ENCODE peak calls at places on chromosomes 12 and 14, in six cellular contexts. O, I, L, E, V and T are unnamed samples.

GRCh38 chr14:56224691-56225681 is 106.8 kb downstream of the PELI2 start:
- DNase-seq in O (no peak), I (no peak), L (no peak), E (no peak), V (no peak), T (peak)

GRCh38 chr14:99554757-99555531 is 49.1 kb downstream of the CCDC85C start:
- DNase-seq in O (no peak), I (no peak), L (no peak), E (no peak), V (no peak), T (peak)

GRCh38 chr12:15808250-15808971 is 19.2 kb upstream of the EPS8 start:
- DNase-seq in O (no peak), I (no peak), L (no peak), E (no peak), V (no peak), T (no peak)

GRCh38 chr14:24710403-24711063 is 76.5 kb upstream of the GZMB start:
- DNase-seq in O (peak), I (peak), L (peak), E (peak), V (peak), T (peak)

GRCh38 chr14:103050935-103051334 is 6.4 kb downstream of the CDC42BPB start:
- DNase-seq in O (no peak), I (no peak), L (no peak), E (no peak), V (no peak), T (no peak)

GRCh38 chr12:19190292-19191031 is 60.9 kb downstream of the PLEKHA5 start:
- DNase-seq in O (no peak), I (peak), L (no peak), E (peak), V (no peak), T (no peak)

GRCh38 chr12:14849664-14850063 is 6.3 kb upstream of the ART4 start:
- DNase-seq in O (no peak), I (peak), L (no peak), E (peak), V (no peak), T (no peak)

GRCh38 chr12:105960319-105961076 is 178.3 kb downstream of the NUAK1 start:
- DNase-seq in O (no peak), I (no peak), L (peak), E (peak), V (no peak), T (peak)

GRCh38 chr14:76267322-76268012 is 108.5 kb upstream of the ESRRB start:
- DNase-seq in O (no peak), I (peak), L (no peak), E (peak), V (no peak), T (peak)

GRCh38 chr14:31122921-31123320 is 84.7 kb downstream of the HECTD1 start:
- DNase-seq in O (no peak), I (no peak), L (no peak), E (no peak), V (no peak), T (no peak)

GRCh38 chr14:60051690-60052324 is 39.9 kb upstream of the PCNX4 start:
- DNase-seq in O (no peak), I (peak), L (no peak), E (peak), V (no peak), T (peak)

GRCh38 chr14:82359201-82359600 is 825.5 kb upstream of the SEL1L start:
- DNase-seq in O (no peak), I (no peak), L (no peak), E (no peak), V (no peak), T (no peak)

GRCh38 chr14:105420976-105421674 is 1.5 kb downstream of the MTA1 start:
- DNase-seq in O (no peak), I (no peak), L (no peak), E (no peak), V (no peak), T (no peak)

GRCh38 chr14:103014466-103015319 is 42.7 kb downstream of the CDC42BPB start:
- DNase-seq in O (no peak), I (peak), L (no peak), E (peak), V (no peak), T (no peak)

GRCh38 chr12:95003921-95004272 is 400 bp upstream of the NDUFA12 start:
- DNase-seq in O (no peak), I (no peak), L (no peak), E (no peak), V (no peak), T (no peak)

GRCh38 chr12:88493651-88494050 is 86.6 kb downstream of the KITLG start:
- DNase-seq in O (no peak), I (peak), L (no peak), E (peak), V (no peak), T (no peak)

GRCh38 chr12:28550757-28551381 is 360.6 kb downstream of the CCDC91 start:
- DNase-seq in O (no peak), I (peak), L (peak), E (peak), V (no peak), T (no peak)

GRCh38 chr12:76299536-76300296 is 48.5 kb downstream of the BBS10 start:
- DNase-seq in O (no peak), I (no peak), L (no peak), E (no peak), V (no peak), T (peak)

GRCh38 chr12:116533343-116534248 is 25.6 kb upstream of the MAP1LC3B2 start:
- DNase-seq in O (peak), I (peak), L (no peak), E (peak), V (peak), T (peak)

GRCh38 chr12:7130791-7131501 is 775 bp downstream of the CLSTN3 start:
- DNase-seq in O (peak), I (no peak), L (no peak), E (peak), V (peak), T (peak)

GRCh38 chr14:92254786-92255185 is 68.2 kb upstream of the SLC24A4 start:
- DNase-seq in O (no peak), I (peak), L (no peak), E (peak), V (no peak), T (peak)

GRCh38 chr14:104675447-104675846 is 14.0 kb upstream of the INF2 start:
- DNase-seq in O (no peak), I (no peak), L (no peak), E (no peak), V (no peak), T (no peak)

GRCh38 chr12:26028953-26029740 is 70.7 kb downstream of the RASSF8 start:
- DNase-seq in O (no peak), I (peak), L (no peak), E (peak), V (peak), T (peak)

GRCh38 chr12:25806271-25806670 is 152.2 kb upstream of the RASSF8 start:
- DNase-seq in O (no peak), I (peak), L (no peak), E (peak), V (no peak), T (no peak)

GRCh38 chr14:69901113-69901951 is 22.1 kb downstream of the SMOC1 start:
- DNase-seq in O (no peak), I (peak), L (no peak), E (no peak), V (no peak), T (no peak)

GRCh38 chr14:105888784-105889665 is 362.6 kb downstream of the TMEM121 start:
- DNase-seq in O (no peak), I (no peak), L (no peak), E (no peak), V (no peak), T (no peak)

GRCh38 chr12:112466011-112466422 is 47.3 kb downstream of the PTPN11 start:
- DNase-seq in O (no peak), I (no peak), L (peak), E (no peak), V (no peak), T (no peak)

GRCh38 chr12:116423053-116423452 is 136.1 kb upstream of the MAP1LC3B2 start:
- DNase-seq in O (no peak), I (peak), L (no peak), E (peak), V (no peak), T (peak)

GRCh38 chr14:92737619-92738188 is 10.7 kb downstream of the LGMN start:
- DNase-seq in O (no peak), I (no peak), L (no peak), E (no peak), V (no peak), T (no peak)

GRCh38 chr12:104742551-104742961 is 215.5 kb downstream of the SLC41A2 start:
- DNase-seq in O (no peak), I (no peak), L (no peak), E (no peak), V (no peak), T (no peak)

DNA sequence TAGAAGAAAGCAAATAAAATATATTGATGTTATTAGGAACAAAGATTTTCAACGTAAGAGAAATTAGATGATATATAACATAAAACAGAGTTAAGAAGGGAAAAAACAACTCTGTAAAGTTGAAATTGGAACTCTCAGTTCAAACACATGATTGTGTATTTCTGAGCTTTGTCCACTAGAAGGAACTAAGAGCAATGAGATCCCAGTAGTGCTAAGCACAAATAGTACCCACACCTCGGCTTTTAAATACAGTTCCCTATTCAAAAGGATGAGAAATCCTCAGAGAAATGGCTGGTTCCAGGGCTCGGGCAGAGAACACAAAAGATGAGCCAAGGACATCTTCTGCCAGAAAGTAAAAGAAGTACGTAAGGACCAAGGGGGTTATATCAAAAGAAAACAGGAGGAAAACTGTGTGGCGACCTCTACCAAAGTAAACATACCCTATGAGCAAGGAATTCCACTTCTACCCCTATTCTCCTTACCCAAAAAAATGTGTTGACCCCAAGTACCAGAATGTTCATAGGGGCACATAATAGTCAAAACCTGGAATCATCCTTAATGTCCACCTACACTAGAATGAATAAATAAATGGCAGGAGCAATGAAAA is 96.6 kb downstream of the SPTSSA start:
- DNase-seq in O (no peak), I (peak), L (no peak), E (peak), V (no peak), T (peak)
- TF ChIP-seq CTCF in O (no peak), I (peak), L (peak), E (peak), V (no peak), T (peak)

DNA sequence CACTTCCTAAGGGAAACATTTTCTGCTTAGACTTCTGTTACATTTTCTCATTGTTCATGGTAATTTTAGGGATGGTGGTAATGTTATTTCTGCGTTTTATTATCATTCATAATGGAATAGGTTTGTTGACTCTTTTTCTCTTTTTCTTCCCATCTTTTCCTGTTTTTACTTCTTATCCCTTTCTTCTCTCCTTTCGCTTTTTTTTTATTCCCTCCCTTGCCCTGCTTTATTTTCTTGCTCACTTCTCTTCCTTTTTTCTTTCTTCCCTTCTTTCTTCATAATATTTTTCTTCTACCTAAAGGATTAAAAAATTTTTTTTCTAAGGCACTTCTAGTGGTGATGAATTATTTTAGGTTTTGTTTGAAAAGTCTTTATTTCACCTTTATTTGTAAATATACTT is 45.6 kb downstream of the CNOT2 start:
- DNase-seq in O (no peak), I (no peak), L (no peak), E (no peak), V (no peak), T (no peak)
- TF ChIP-seq CTCF in O (no peak), I (no peak), L (no peak), E (no peak), V (no peak), T (no peak)

GRCh38 chr12:108357834-108358579 is 18.9 kb upstream of the CMKLR1 start:
- DNase-seq in O (no peak), I (no peak), L (no peak), E (no peak), V (no peak), T (no peak)
- TF ChIP-seq CTCF in O (no peak), I (no peak), L (no peak), E (no peak), V (no peak), T (no peak)

GRCh38 chr12:10115311-10115710 is 14.7 kb downstream of the CLEC7A start:
- DNase-seq in O (no peak), I (no peak), L (no peak), E (no peak), V (no peak), T (no peak)
- TF ChIP-seq CTCF in O (no peak), I (no peak), L (no peak), E (no peak), V (no peak), T (no peak)